ENCODE peak calls at places on chromosomes 12 and 14, in four cellular contexts. X is fibroblast of lung, O is fibroblast of mammary gland, F is HepG2. V is an unnamed sample.

GRCh38 chr12:115620816-115621215 is 656.7 kb downstream of the MED13L start:
- DNase-seq in F (no peak), O (no peak), X (no peak), V (no peak)

GRCh38 chr12:114678718-114679117 is 5.3 kb downstream of the TBX3 start:
- DNase-seq in F (no peak), X (no peak), O (no peak), V (no peak)

GRCh38 chr14:62420853-62421252 is 624.4 kb downstream of the KCNH5 start:
- DNase-seq in F (no peak), X (peak; percentile 42), O (no peak), V (no peak)

GRCh38 chr12:89179983-89180382 is 172.3 kb downstream of the DUSP6 start:
- DNase-seq in O (peak; percentile 99), F (no peak), X (peak; percentile 72), V (peak; percentile 99)

GRCh38 chr12:6827982-6828670 is at the start of gene P3H3:
- DNase-seq in X (peak; percentile 56), O (peak; percentile 63), F (peak; percentile 23), V (peak; percentile 68)

GRCh38 chr12:88393017-88393767 is 187.1 kb downstream of the KITLG start:
- DNase-seq in O (peak; percentile 61), F (peak; percentile 41), X (peak; percentile 25), V (peak; percentile 53)

GRCh38 chr12:109065154-109065852 is 12.9 kb downstream of the USP30 start:
- DNase-seq in F (peak; percentile 84), X (no peak), O (no peak), V (no peak)

GRCh38 chr12:12384601-12385321 is 27.9 kb downstream of the BORCS5 start:
- DNase-seq in X (peak; percentile 32), F (peak; percentile 88), O (no peak), V (no peak)

GRCh38 chr14:60724080-60724618 is at the start of gene SIX4:
- DNase-seq in X (peak; percentile 86), F (peak; percentile 84), O (peak; percentile 82), V (peak; percentile 95)

GRCh38 chr12:23949212-23950010 is at the start of gene SOX5:
- DNase-seq in O (peak; percentile 75), X (peak; percentile 81), F (peak; percentile 75), V (no peak)

GRCh38 chr14:103872492-103873113 is 25.2 kb upstream of the PPP1R13B start:
- DNase-seq in X (no peak), O (no peak), F (no peak), V (no peak)
- H3K4me3 ChIP-seq in X (no peak overlapping the region), O (no peak overlapping the region), F (no peak overlapping the region), V (no peak overlapping the region)

GRCh38 chr12:93415723-93416464 is 25.9 kb downstream of the UBE2N start:
- DNase-seq in F (no peak), X (peak; percentile 84), O (peak; percentile 62), V (no peak)

GRCh38 chr12:93417967-93418480 is 23.7 kb downstream of the UBE2N start:
- DNase-seq in X (no peak), F (no peak), O (no peak), V (no peak)

GRCh38 chr12:93422050-93422449 is 19.7 kb downstream of the UBE2N start:
- DNase-seq in F (no peak), O (no peak), X (no peak), V (no peak)

DNA sequence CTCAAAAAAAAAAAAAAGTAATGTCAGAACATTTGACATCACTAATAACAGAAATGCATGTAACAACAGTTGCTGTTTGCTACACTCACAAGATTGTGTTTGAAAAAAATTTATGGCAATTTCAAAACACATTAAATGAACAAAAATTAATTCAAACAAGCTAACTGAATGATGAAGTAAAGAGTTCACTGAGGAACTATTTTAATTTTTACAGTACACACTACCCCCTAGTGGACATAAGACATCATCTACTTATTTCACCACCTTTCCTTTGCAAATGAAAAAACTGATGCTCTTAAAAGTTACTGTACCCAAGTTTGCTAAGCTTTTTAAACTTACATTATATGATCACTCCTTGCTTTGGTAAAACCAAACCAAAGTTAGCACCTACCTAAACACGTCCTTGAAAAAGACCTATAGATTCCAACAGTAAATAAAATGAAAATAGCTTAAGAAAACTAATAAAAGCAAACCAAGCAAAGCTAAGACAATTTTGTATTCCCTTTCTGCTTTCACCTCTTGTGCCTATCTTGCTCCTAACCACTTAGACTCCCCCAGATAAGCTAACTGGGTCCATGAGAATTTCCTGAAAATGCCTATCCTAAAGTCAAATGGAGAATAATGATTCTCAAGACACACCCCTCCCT is 22.2 kb downstream of the UBE2N start:
- DNase-seq in X (peak; percentile 55), F (peak; percentile 49), O (peak; percentile 76), V (no peak)
- H3K4me3 ChIP-seq in X (no peak overlapping the region), F (no peak overlapping the region), O (no peak overlapping the region), V (no peak overlapping the region)

GRCh38 chr14:24197066-24197465 is 1.8 kb upstream of the TM9SF1 start:
- DNase-seq in X (no peak), F (no peak), O (no peak), V (no peak)
- H3K4me3 ChIP-seq in X (no peak overlapping the region), F (peak overlapping the region; percentile 91), O (no peak overlapping the region), V (peak overlapping the region; percentile 97)

GRCh38 chr14:104115691-104116543 is 22.5 kb upstream of the KIF26A start:
- DNase-seq in X (no peak), O (no peak), F (no peak), V (no peak)
- H3K4me3 ChIP-seq in X (no peak overlapping the region), O (no peak overlapping the region), F (no peak overlapping the region), V (peak overlapping the region; percentile 20)

DNA sequence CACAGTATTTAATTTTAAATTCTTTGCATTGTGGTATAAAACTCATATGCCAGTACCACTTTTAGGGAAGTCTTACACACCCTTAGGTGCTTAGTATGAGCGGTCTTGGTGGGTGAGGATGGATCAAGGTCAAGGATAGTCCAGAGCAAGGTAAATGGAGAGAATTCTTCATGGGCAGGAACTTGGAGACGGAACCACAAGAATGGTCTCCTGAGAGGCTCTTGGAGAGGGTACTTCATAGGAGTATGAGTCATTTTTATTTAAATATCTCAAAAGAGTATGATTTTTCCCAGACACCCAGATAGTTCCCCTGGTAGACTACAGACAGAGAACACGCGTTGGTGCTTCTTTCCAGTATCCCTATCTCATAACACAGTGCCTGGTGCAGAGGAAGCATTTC is 21.9 kb downstream of the HSPB8 start:
- DNase-seq in F (no peak), X (no peak), O (no peak), V (no peak)
- H3K4me3 ChIP-seq in F (no peak overlapping the region), X (no peak overlapping the region), O (no peak overlapping the region), V (no peak overlapping the region)

DNA sequence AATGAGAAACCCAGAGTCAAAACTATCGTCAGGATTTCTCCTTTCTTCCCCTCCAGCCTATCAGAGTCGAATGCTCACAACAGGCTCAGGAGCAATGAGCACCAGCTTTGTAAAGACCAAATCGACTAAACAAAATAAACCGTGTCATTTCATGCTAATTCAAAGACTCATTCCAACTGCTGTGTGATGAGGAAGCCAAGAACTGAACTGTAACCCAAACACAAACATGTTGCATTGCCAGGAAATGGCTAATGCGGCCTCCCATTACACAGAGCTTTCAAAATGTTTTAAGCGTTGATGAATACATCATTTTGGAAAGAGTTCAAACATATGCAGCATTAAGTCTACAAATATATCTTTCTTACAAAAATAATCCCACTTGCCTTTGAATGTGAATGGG is 349.6 kb downstream of the GXYLT1 start:
- DNase-seq in X (peak; percentile 90), F (no peak), O (no peak), V (peak; percentile 2)
- H3K4me3 ChIP-seq in X (no peak overlapping the region), F (no peak overlapping the region), O (no peak overlapping the region), V (no peak overlapping the region)